ENCODE peak calls at places on chromosomes 12 and 14, in four cellular contexts. One of them, this sample, is unnamed.

GRCh38 chr12:84411031-84411430 is 501.6 kb downstream of the SLC6A15 start:
- DNase-seq in skeletal muscle cell: no peak
- DNase-seq in fibroblast of lung: no peak
- DNase-seq in astrocyte: no peak
- DNase-seq in this sample: no peak

GRCh38 chr12:52060498-52061177 is 9.1 kb upstream of the ATG101 start:
- DNase-seq in skeletal muscle cell: no peak
- DNase-seq in fibroblast of lung: no peak
- DNase-seq in astrocyte: peak; percentile 40
- DNase-seq in this sample: peak; percentile 60

GRCh38 chr12:49524660-49525324 is 14.0 kb upstream of the KCNH3 start:
- DNase-seq in skeletal muscle cell: no peak
- DNase-seq in fibroblast of lung: no peak
- DNase-seq in astrocyte: peak; percentile 13
- DNase-seq in this sample: peak; percentile 82

GRCh38 chr12:26629864-26630263 is 203.1 kb downstream of the ITPR2 start:
- DNase-seq in skeletal muscle cell: no peak
- DNase-seq in fibroblast of lung: peak; percentile 55
- DNase-seq in astrocyte: peak; percentile 43
- DNase-seq in this sample: peak; percentile 52

GRCh38 chr12:59972941-59973340 is 377.1 kb downstream of the SLC16A7 start:
- DNase-seq in skeletal muscle cell: peak; percentile 15
- DNase-seq in fibroblast of lung: peak; percentile 92
- DNase-seq in astrocyte: peak; percentile 91
- DNase-seq in this sample: peak; percentile 60

GRCh38 chr12:52524241-52524897 is 4.2 kb upstream of the KRT5 start:
- DNase-seq in skeletal muscle cell: no peak
- DNase-seq in fibroblast of lung: no peak
- DNase-seq in astrocyte: no peak
- DNase-seq in this sample: no peak

GRCh38 chr12:10021342-10021741 is 9.1 kb upstream of the CLEC9A start:
- DNase-seq in skeletal muscle cell: no peak
- DNase-seq in fibroblast of lung: no peak
- DNase-seq in astrocyte: no peak
- DNase-seq in this sample: no peak

GRCh38 chr12:123621619-123622530 is 11.6 kb downstream of the EIF2B1 start:
- DNase-seq in skeletal muscle cell: no peak
- DNase-seq in fibroblast of lung: no peak
- DNase-seq in astrocyte: no peak
- DNase-seq in this sample: no peak

GRCh38 chr12:105931762-105932587 is 206.8 kb downstream of the NUAK1 start:
- DNase-seq in skeletal muscle cell: no peak
- DNase-seq in fibroblast of lung: no peak
- DNase-seq in astrocyte: no peak
- DNase-seq in this sample: no peak

GRCh38 chr14:91893659-91894058 is 26.3 kb upstream of the TC2N start:
- DNase-seq in skeletal muscle cell: no peak
- DNase-seq in fibroblast of lung: no peak
- DNase-seq in astrocyte: no peak
- DNase-seq in this sample: no peak

GRCh38 chr12:128180166-128180565 is 86.8 kb upstream of the TMEM132C start:
- DNase-seq in skeletal muscle cell: no peak
- DNase-seq in fibroblast of lung: no peak
- DNase-seq in astrocyte: no peak
- DNase-seq in this sample: no peak

GRCh38 chr12:1845010-1845409 is 24.6 kb downstream of the LRTM2 start:
- DNase-seq in skeletal muscle cell: no peak
- DNase-seq in fibroblast of lung: no peak
- DNase-seq in astrocyte: no peak
- DNase-seq in this sample: no peak

GRCh38 chr12:107131832-107132616 is 38.7 kb upstream of the CRY1 start:
- DNase-seq in skeletal muscle cell: peak; percentile 19
- DNase-seq in fibroblast of lung: peak; percentile 54
- DNase-seq in astrocyte: peak; percentile 29
- DNase-seq in this sample: peak; percentile 73

GRCh38 chr14:38255673-38256357 is at the start of gene CLEC14A:
- DNase-seq in skeletal muscle cell: no peak
- DNase-seq in fibroblast of lung: peak; percentile 35
- DNase-seq in astrocyte: peak; percentile 6
- DNase-seq in this sample: no peak

GRCh38 chr14:103657466-103657865 is 28.5 kb downstream of the KLC1 start:
- DNase-seq in skeletal muscle cell: no peak
- DNase-seq in fibroblast of lung: peak; percentile 83
- DNase-seq in astrocyte: peak; percentile 79
- DNase-seq in this sample: peak; percentile 95

GRCh38 chr12:30939234-30939633 is 12.7 kb downstream of the TSPAN11 start:
- DNase-seq in skeletal muscle cell: no peak
- DNase-seq in fibroblast of lung: no peak
- DNase-seq in astrocyte: no peak
- DNase-seq in this sample: no peak

GRCh38 chr14:61280092-61280525 is 1.0 kb downstream of the TMEM30B start:
- DNase-seq in skeletal muscle cell: no peak
- DNase-seq in fibroblast of lung: no peak
- DNase-seq in astrocyte: no peak
- DNase-seq in this sample: no peak

GRCh38 chr14:90844321-90844720 is 28.1 kb upstream of the TTC7B start:
- DNase-seq in skeletal muscle cell: no peak
- DNase-seq in fibroblast of lung: no peak
- DNase-seq in astrocyte: no peak
- DNase-seq in this sample: no peak

GRCh38 chr12:33663000-33663654 is 223.5 kb upstream of the SYT10 start:
- DNase-seq in skeletal muscle cell: no peak
- DNase-seq in fibroblast of lung: no peak
- DNase-seq in astrocyte: no peak
- DNase-seq in this sample: no peak

GRCh38 chr14:22547948-22548750 is 40.9 kb downstream of the DAD1 start:
- DNase-seq in skeletal muscle cell: no peak
- DNase-seq in fibroblast of lung: no peak
- DNase-seq in astrocyte: no peak
- DNase-seq in this sample: no peak

GRCh38 chr14:64502476-64503183 is 1.0 kb downstream of the ZBTB25 start:
- DNase-seq in skeletal muscle cell: no peak
- DNase-seq in fibroblast of lung: peak; percentile 21
- DNase-seq in astrocyte: peak; percentile 15
- DNase-seq in this sample: peak; percentile 17

GRCh38 chr12:104958946-104959841 is 1.1 kb upstream of the SLC41A2 start:
- DNase-seq in skeletal muscle cell: no peak
- DNase-seq in fibroblast of lung: peak; percentile 61
- DNase-seq in astrocyte: peak; percentile 38
- DNase-seq in this sample: peak; percentile 46

GRCh38 chr12:110330544-110330943 is 49.5 kb downstream of the ATP2A2 start:
- DNase-seq in skeletal muscle cell: peak; percentile 32
- DNase-seq in fibroblast of lung: peak; percentile 58
- DNase-seq in astrocyte: peak; percentile 39
- DNase-seq in this sample: peak; percentile 70

GRCh38 chr14:21041676-21042433 is at the start of gene RNASE7:
- DNase-seq in skeletal muscle cell: no peak
- DNase-seq in fibroblast of lung: peak; percentile 57
- DNase-seq in astrocyte: peak; percentile 42
- DNase-seq in this sample: peak; percentile 36

GRCh38 chr12:124543052-124543590 is 24.3 kb downstream of the NCOR2 start:
- DNase-seq in skeletal muscle cell: no peak
- DNase-seq in fibroblast of lung: no peak
- DNase-seq in astrocyte: no peak
- DNase-seq in this sample: no peak

GRCh38 chr14:55814064-55814463 is 234.1 kb downstream of the KTN1 start:
- DNase-seq in skeletal muscle cell: no peak
- DNase-seq in fibroblast of lung: peak; percentile 29
- DNase-seq in astrocyte: no peak
- DNase-seq in this sample: peak; percentile 34
- H3K4me3 ChIP-seq in skeletal muscle cell: no peak overlapping the region
- H3K4me3 ChIP-seq in fibroblast of lung: no peak overlapping the region
- H3K4me3 ChIP-seq in astrocyte: no peak overlapping the region
- H3K4me3 ChIP-seq in this sample: no peak overlapping the region

DNA sequence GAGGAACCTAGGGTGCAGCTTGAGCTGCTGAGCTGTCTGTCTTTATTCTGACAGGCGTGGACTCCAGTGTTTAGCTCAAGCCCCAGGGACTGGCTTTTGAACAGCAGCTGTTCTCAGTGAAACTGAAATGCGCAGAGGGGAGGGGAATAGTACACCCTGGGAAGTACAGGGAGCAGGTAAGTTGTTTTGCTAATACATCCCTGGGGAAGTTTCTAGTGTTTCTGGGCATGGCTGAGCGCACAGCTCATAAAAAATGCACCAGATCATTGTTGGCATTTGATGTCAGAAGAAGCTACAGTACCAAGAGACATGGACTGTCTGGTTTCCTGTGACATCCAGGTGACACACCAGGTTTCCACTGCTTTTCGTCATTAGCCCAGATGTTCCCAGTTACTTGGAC is 659.7 kb downstream of the DIO2 start:
- DNase-seq in skeletal muscle cell: no peak
- DNase-seq in fibroblast of lung: no peak
- DNase-seq in astrocyte: no peak
- DNase-seq in this sample: no peak
- H3K4me3 ChIP-seq in skeletal muscle cell: no peak overlapping the region
- H3K4me3 ChIP-seq in fibroblast of lung: no peak overlapping the region
- H3K4me3 ChIP-seq in astrocyte: no peak overlapping the region
- H3K4me3 ChIP-seq in this sample: no peak overlapping the region

GRCh38 chr12:55705802-55706402 is 1.8 kb downstream of the ITGA7 start:
- DNase-seq in skeletal muscle cell: no peak
- DNase-seq in fibroblast of lung: no peak
- DNase-seq in astrocyte: no peak
- DNase-seq in this sample: no peak
- H3K4me3 ChIP-seq in skeletal muscle cell: peak overlapping the region; percentile 57
- H3K4me3 ChIP-seq in fibroblast of lung: peak overlapping the region; percentile 70
- H3K4me3 ChIP-seq in astrocyte: no peak overlapping the region
- H3K4me3 ChIP-seq in this sample: peak overlapping the region; percentile 1

DNA sequence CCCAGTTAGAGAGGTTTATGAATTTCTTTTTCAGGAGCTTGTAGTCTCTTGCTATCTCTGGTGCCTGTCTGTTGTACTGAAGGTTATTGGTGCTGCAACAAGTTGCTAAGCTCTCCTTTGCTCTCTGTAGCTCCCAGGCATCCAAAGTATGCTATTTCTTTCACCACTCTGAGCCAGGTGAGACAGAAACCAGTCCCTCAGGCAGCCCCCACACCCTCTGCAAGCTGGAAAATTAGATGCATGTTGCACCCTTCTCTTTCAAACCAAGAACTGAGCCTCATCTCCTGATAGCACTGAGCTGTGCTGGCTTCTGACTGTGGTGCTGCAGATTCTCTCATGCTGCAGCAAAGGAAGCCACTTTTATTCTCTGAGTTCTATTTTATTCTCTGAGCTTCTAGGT is 9.6 kb upstream of the TRIM9 start:
- DNase-seq in skeletal muscle cell: no peak
- DNase-seq in fibroblast of lung: no peak
- DNase-seq in astrocyte: no peak
- DNase-seq in this sample: no peak
- H3K4me3 ChIP-seq in skeletal muscle cell: no peak overlapping the region
- H3K4me3 ChIP-seq in fibroblast of lung: no peak overlapping the region
- H3K4me3 ChIP-seq in astrocyte: no peak overlapping the region
- H3K4me3 ChIP-seq in this sample: no peak overlapping the region

DNA sequence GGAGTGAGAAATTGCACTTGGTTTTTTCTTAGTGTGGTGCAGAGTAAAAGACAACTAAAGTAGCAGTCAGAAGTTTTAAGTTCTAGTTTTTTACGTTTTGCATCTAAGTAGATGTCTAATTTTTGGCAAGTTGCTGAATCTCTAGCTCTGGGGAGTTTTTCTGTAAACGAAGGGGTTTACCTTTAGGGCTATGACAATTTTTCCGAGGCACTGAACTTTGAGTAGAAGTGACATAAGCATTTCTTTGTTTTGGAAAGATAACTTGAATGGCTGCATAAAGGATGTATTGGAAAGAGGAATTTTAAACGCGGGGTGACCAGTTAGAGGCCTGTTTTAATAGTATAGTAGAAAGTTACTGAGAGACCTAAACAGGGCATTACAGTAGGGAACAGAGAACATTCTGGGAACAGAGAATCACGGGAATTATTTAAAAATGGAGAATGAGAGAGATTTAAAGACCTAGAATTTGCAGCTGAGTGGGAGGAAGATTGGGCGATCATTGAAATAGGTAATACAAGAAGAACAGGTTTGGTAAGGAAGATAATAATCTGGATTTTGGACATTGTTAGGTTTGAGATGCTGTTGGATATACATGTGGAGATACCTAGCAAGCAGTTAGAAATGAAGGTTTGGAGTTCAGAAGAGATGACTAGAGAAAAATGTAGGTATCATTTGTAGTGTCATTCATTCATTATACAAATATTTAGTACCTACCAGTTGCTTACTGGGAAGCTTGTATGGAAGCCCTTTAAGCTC is 1.2 kb downstream of the ZNF410 start:
- DNase-seq in skeletal muscle cell: no peak
- DNase-seq in fibroblast of lung: no peak
- DNase-seq in astrocyte: no peak
- DNase-seq in this sample: peak; percentile 12
- H3K4me3 ChIP-seq in skeletal muscle cell: peak overlapping the region; percentile 73
- H3K4me3 ChIP-seq in fibroblast of lung: peak overlapping the region; percentile 92
- H3K4me3 ChIP-seq in astrocyte: peak overlapping the region; percentile 72
- H3K4me3 ChIP-seq in this sample: peak overlapping the region; percentile 83

This sample was measured in cardiac fibroblast.